ENCODE peak calls at places on chromosome 14, in eight cellular contexts. R is heart left ventricle; A is lung; E is suprapubic skin; J is CD8-positive, alpha-beta T cell; M is astrocyte; I is astrocyte of the cerebellum; P is A673. Z is an unnamed sample.

GRCh38 chr14:100692859-100693558 is 33.7 kb upstream of the DLK1 start:
- DNase-seq in P (peak), I (peak), E (no peak), A (peak), J (no peak), M (peak), R (no peak), Z (no peak)

GRCh38 chr14:21978184-21978998 is 304.8 kb upstream of the OR4E1 start:
- DNase-seq in P (peak), E (no peak), I (no peak), R (no peak), A (peak), J (no peak), M (no peak), Z (peak)

GRCh38 chr14:33765251-33765650 is 185.6 kb downstream of the EGLN3 start:
- DNase-seq in P (peak), M (peak), R (peak), I (peak), A (no peak), J (no peak), E (no peak), Z (no peak)

GRCh38 chr14:68948686-68949085 is 30.4 kb downstream of the ACTN1 start:
- DNase-seq in E (no peak), A (no peak), R (no peak), J (no peak), M (no peak), I (no peak), P (peak), Z (no peak)

GRCh38 chr14:79576434-79576833 is 634.9 kb downstream of the DIO2 start:
- DNase-seq in P (no peak), J (no peak), E (no peak), I (no peak), A (no peak), M (peak), R (no peak), Z (no peak)

GRCh38 chr14:20612403-20612802 is 21.2 kb upstream of the RNASE12 start:
- DNase-seq in P (no peak), I (no peak), A (no peak), E (no peak), R (no peak), J (no peak), M (no peak), Z (peak)

GRCh38 chr14:72699852-72700257 is 194.0 kb downstream of the DPF3 start:
- DNase-seq in J (no peak), E (no peak), I (no peak), M (peak), R (no peak), P (peak), A (peak), Z (no peak)

GRCh38 chr14:50501642-50502041 is 30.7 kb downstream of the MAP4K5 start:
- DNase-seq in M (peak), J (no peak), R (no peak), E (no peak), A (no peak), P (no peak), I (peak), Z (no peak)

GRCh38 chr14:65732112-65732511 is 319.6 kb downstream of the FUT8 start:
- DNase-seq in A (no peak), I (no peak), M (no peak), R (no peak), E (no peak), J (no peak), P (no peak), Z (peak)

DNA sequence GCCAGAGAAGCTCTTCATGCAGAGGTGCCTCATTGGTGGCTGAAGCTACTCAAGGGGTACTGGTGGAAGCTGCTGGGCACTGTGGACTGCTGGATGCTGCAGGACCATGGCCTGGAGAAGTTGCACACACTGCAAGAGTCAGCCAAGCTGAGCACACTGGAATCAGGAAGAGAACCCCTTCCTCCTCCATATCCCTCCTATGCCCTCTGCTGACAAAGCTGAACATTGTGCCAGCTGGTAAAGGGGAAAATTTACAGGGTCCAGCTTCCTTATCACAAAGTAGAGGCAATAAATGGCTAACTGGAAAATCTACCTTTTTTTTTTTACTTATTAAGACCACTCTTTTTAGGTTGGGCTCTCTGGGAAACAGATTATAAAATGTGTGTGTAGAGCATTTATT is 6.5 kb downstream of the CCDC175 start:
- DNase-seq in P (peak), J (no peak), E (no peak), I (no peak), M (no peak), R (no peak), A (no peak), Z (no peak)
- TF ChIP-seq CTCF in P (peak), J (no peak), E (no peak), I (peak), M (no peak), R (no peak), A (no peak), Z (no peak)

DNA sequence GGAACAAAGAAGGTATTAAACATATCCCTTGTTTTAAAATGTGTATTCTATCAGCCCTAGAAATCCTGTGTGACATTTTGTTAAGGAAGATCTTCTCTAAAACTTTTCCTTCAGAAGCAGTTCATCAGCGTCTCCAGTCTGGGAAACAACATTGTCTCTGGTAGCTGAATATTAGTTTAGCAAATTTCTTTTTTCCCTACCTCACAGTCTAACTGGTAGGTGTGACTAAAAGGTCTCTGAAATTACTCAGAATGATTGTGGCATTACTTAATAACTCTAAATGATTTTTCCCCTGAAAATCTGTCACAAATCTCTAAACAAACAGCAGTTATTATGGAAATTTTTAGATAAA is 1044.8 kb downstream of the FLRT2 start:
- DNase-seq in A (no peak), M (no peak), E (no peak), I (no peak), R (no peak), J (no peak), P (peak), Z (no peak)
- H3K4me3 ChIP-seq in A (no peak), M (no peak), E (no peak), I (no peak), R (no peak), J (no peak), P (no peak), Z (no peak)

GRCh38 chr14:61193471-61193870 is 87.7 kb downstream of the TMEM30B start:
- DNase-seq in A (no peak), I (no peak), E (no peak), R (no peak), M (no peak), P (no peak), J (no peak), Z (no peak)

GRCh38 chr14:61196792-61197191 is 84.3 kb downstream of the TMEM30B start:
- DNase-seq in I (no peak), J (no peak), E (no peak), P (peak), R (no peak), A (no peak), M (no peak), Z (no peak)

GRCh38 chr14:61197416-61197815 is 83.7 kb downstream of the TMEM30B start:
- DNase-seq in R (no peak), J (no peak), M (no peak), P (peak), I (no peak), E (no peak), A (no peak), Z (no peak)

GRCh38 chr14:61192970-61193369 is 88.2 kb downstream of the TMEM30B start:
- DNase-seq in P (no peak), I (no peak), E (no peak), R (no peak), M (peak), J (no peak), A (no peak), Z (no peak)

GRCh38 chr14:61196034-61196433 is 85.1 kb downstream of the TMEM30B start:
- DNase-seq in J (no peak), R (no peak), I (no peak), A (no peak), M (no peak), P (no peak), E (no peak), Z (no peak)
- TF ChIP-seq CTCF in J (no peak), R (no peak), I (no peak), A (no peak), M (no peak), P (peak), E (no peak), Z (no peak)

DNA sequence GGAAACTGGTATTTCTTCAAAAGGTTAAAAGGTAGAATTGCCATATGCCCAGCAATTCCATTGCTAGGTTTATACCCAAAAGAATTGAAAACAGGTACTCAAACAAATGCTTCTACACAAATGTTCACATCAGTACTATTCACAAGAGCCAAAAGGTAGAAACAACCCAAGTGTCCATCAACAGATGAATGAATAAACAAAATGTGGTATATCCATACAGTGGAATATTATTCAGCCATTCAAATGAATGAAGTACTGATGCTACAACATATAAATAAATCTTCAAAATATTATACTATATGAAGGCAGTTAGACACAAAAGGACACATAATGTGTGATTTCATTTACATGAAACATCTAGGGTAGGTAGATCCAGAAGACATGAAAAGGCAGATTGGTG is 41.6 kb downstream of the LIN52 start:
- DNase-seq in M (no peak), E (no peak), P (no peak), A (no peak), I (no peak), R (no peak), J (no peak), Z (no peak)
- H3K4me3 ChIP-seq in M (no peak), E (no peak), P (no peak), A (no peak), I (no peak), R (no peak), J (no peak), Z (no peak)

GRCh38 chr14:74549588-74549987 is 56.0 kb downstream of the ISCA2 start:
- DNase-seq in J (no peak), P (no peak), A (no peak), R (no peak), I (no peak), E (no peak), M (no peak), Z (no peak)
- TF ChIP-seq CTCF in J (no peak), P (no peak), A (no peak), R (no peak), I (peak), E (no peak), M (no peak), Z (no peak)

GRCh38 chr14:104291123-104292000 is 153.0 kb downstream of the KIF26A start:
- DNase-seq in I (no peak), E (peak), A (no peak), P (no peak), J (no peak), M (no peak), R (no peak), Z (no peak)
- H3K4me3 ChIP-seq in I (no peak), E (no peak), A (no peak), P (no peak), J (no peak), M (no peak), R (no peak), Z (no peak)